ENCODE peak calls at places on chromosomes 16 and 17, in six cellular contexts. P is foreskin fibroblast, K is AG10803, M is dorsolateral prefrontal cortex, X is uterus, L is breast epithelium. A is an unnamed sample.

GRCh38 chr17:82238562-82239201 is 9.8 kb downstream of the SLC16A3 start:
- DNase-seq in P (no peak), K (peak; percentile 77), M (peak; percentile 73), X (peak; percentile 82), L (peak; percentile 89), A (peak; percentile 66)

GRCh38 chr16:2236362-2237075 is at the start of gene DNASE1L2:
- DNase-seq in P (no peak), K (no peak), M (no peak), X (no peak), L (no peak), A (no peak)

GRCh38 chr16:11354733-11355574 is 9.7 kb downstream of the RMI2 start:
- DNase-seq in P (peak; percentile 49), K (peak; percentile 40), M (no peak), X (peak; percentile 50), L (no peak), A (peak; percentile 76)

GRCh38 chr16:19382887-19383816 is 34.5 kb upstream of the TMC5 start:
- DNase-seq in P (no peak), K (no peak), M (no peak), X (no peak), L (no peak), A (no peak)

GRCh38 chr16:19014456-19014855 is 30.7 kb downstream of the TMC7 start:
- DNase-seq in P (no peak), K (peak; percentile 10), M (no peak), X (no peak), L (no peak), A (no peak)

GRCh38 chr16:72739577-72739976 is 308.4 kb downstream of the ZFHX3 start:
- DNase-seq in P (peak; percentile 26), K (peak; percentile 74), M (no peak), X (no peak), L (no peak), A (no peak)

GRCh38 chr16:30894540-30895368 is 877 bp upstream of the BCL7C start:
- DNase-seq in P (no peak), K (no peak), M (no peak), X (no peak), L (no peak), A (no peak)

GRCh38 chr17:69581061-69581955 is 166.8 kb downstream of the MAP2K6 start:
- DNase-seq in P (no peak), K (no peak), M (no peak), X (no peak), L (no peak), A (peak; percentile 75)

GRCh38 chr16:47921535-47921934 is 234.3 kb downstream of the ABCC12 start:
- DNase-seq in P (no peak), K (no peak), M (no peak), X (no peak), L (no peak), A (no peak)

GRCh38 chr17:75472119-75472518 is 15.7 kb downstream of the TMEM94 start:
- DNase-seq in P (no peak), K (no peak), M (peak; percentile 7), X (no peak), L (no peak), A (no peak)

GRCh38 chr17:386145-386876 is 33.7 kb upstream of the RPH3AL start:
- DNase-seq in P (no peak), K (peak; percentile 26), M (no peak), X (peak; percentile 74), L (peak; percentile 71), A (peak; percentile 59)

GRCh38 chr17:82216301-82217119 is 3.9 kb upstream of the CCDC57 start:
- DNase-seq in P (peak; percentile 81), K (peak; percentile 96), M (peak; percentile 65), X (peak; percentile 32), L (no peak), A (peak; percentile 74)

GRCh38 chr16:6929868-6930267 is 402.8 kb upstream of the RBFOX1 start:
- DNase-seq in P (no peak), K (no peak), M (no peak), X (no peak), L (no peak), A (no peak)

GRCh38 chr17:65750678-65751077 is 189.2 kb upstream of the AXIN2 start:
- DNase-seq in P (peak; percentile 97), K (peak; percentile 96), M (no peak), X (peak; percentile 68), L (no peak), A (no peak)

GRCh38 chr17:51036084-51036483 is 84.6 kb downstream of the SPAG9 start:
- DNase-seq in P (no peak), K (no peak), M (no peak), X (no peak), L (no peak), A (no peak)

GRCh38 chr16:49858200-49859129 is 2.6 kb upstream of the ZNF423 start:
- DNase-seq in P (peak; percentile 43), K (no peak), M (no peak), X (peak; percentile 77), L (no peak), A (peak; percentile 28)

GRCh38 chr17:70629902-70630301 is 460.6 kb downstream of the KCNJ2 start:
- DNase-seq in P (no peak), K (no peak), M (no peak), X (no peak), L (no peak), A (no peak)

GRCh38 chr17:68556551-68556950 is 44.3 kb downstream of the PRKAR1A start:
- DNase-seq in P (no peak), K (no peak), M (no peak), X (no peak), L (no peak), A (no peak)

GRCh38 chr17:67492251-67492740 is 115.2 kb downstream of the PITPNC1 start:
- DNase-seq in P (no peak), K (no peak), M (no peak), X (no peak), L (no peak), A (no peak)

GRCh38 chr17:45149037-45149668 is 878 bp downstream of the HEXIM1 start:
- DNase-seq in P (peak; percentile 80), K (peak; percentile 77), M (peak; percentile 76), X (peak; percentile 89), L (peak; percentile 90), A (peak; percentile 85)

GRCh38 chr17:1511756-1512321 is 4.6 kb downstream of the INPP5K start:
- DNase-seq in P (no peak), K (peak; percentile 76), M (no peak), X (no peak), L (no peak), A (no peak)

GRCh38 chr17:15999974-16000827 is 577 bp downstream of the TTC19 start:
- DNase-seq in P (peak; percentile 9), K (peak; percentile 17), M (no peak), X (peak; percentile 47), L (no peak), A (peak; percentile 68)

GRCh38 chr16:83900611-83901010 is 1.7 kb downstream of the MLYCD start:
- DNase-seq in P (no peak), K (no peak), M (no peak), X (no peak), L (no peak), A (no peak)

GRCh38 chr16:4691666-4692412 is 1.5 kb upstream of the NUDT16L1 start:
- DNase-seq in P (no peak), K (no peak), M (no peak), X (peak; percentile 22), L (no peak), A (no peak)

GRCh38 chr17:21353326-21354010 is 22.7 kb upstream of the KCNJ12 start:
- DNase-seq in P (no peak), K (peak; percentile 71), M (peak; percentile 8), X (no peak), L (peak; percentile 37), A (no peak)

GRCh38 chr17:52647411-52647810 is 488.9 kb upstream of the CA10 start:
- DNase-seq in P (no peak), K (no peak), M (no peak), X (no peak), L (no peak), A (no peak)

GRCh38 chr16:59042296-59042695 is 308.2 kb upstream of the GOT2 start:
- DNase-seq in P (no peak), K (no peak), M (no peak), X (no peak), L (no peak), A (no peak)

GRCh38 chr17:38729886-38730525 is at the start of gene CISD3:
- DNase-seq in P (peak; percentile 87), K (peak; percentile 83), M (peak; percentile 73), X (peak; percentile 86), L (peak; percentile 73), A (peak; percentile 92)

GRCh38 chr16:67865318-67865717 is 7.5 kb upstream of the EDC4 start:
- DNase-seq in P (no peak), K (peak; percentile 40), M (no peak), X (no peak), L (no peak), A (no peak)
- TF ChIP-seq CTCF in P (peak; percentile 39), K (peak; percentile 50), M (no peak), X (peak; percentile 20), L (no peak), A (peak; percentile 54)

GRCh38 chr17:42136654-42137051 is 14.0 kb downstream of the HSPB9 start:
- DNase-seq in P (no peak), K (no peak), M (no peak), X (no peak), L (no peak), A (no peak)
- H3K4me3 ChIP-seq in P (no peak overlapping the region), K (no peak overlapping the region), M (no peak overlapping the region), X (no peak overlapping the region), L (no peak overlapping the region), A (no peak overlapping the region)

GRCh38 chr17:7587831-7588230 is 2.1 kb downstream of the SOX15 start:
- DNase-seq in P (no peak), K (peak; percentile 23), M (no peak), X (peak; percentile 64), L (no peak), A (no peak)

GRCh38 chr17:7590743-7591142 is 849 bp upstream of the SOX15 start:
- DNase-seq in P (no peak), K (peak; percentile 36), M (no peak), X (no peak), L (no peak), A (no peak)

GRCh38 chr17:7589891-7590611 is at the start of gene SOX15:
- DNase-seq in P (no peak), K (no peak), M (no peak), X (no peak), L (no peak), A (no peak)

GRCh38 chr17:7588553-7589203 is 1.2 kb downstream of the SOX15 start:
- DNase-seq in P (no peak), K (no peak), M (no peak), X (peak; percentile 39), L (no peak), A (no peak)

DNA sequence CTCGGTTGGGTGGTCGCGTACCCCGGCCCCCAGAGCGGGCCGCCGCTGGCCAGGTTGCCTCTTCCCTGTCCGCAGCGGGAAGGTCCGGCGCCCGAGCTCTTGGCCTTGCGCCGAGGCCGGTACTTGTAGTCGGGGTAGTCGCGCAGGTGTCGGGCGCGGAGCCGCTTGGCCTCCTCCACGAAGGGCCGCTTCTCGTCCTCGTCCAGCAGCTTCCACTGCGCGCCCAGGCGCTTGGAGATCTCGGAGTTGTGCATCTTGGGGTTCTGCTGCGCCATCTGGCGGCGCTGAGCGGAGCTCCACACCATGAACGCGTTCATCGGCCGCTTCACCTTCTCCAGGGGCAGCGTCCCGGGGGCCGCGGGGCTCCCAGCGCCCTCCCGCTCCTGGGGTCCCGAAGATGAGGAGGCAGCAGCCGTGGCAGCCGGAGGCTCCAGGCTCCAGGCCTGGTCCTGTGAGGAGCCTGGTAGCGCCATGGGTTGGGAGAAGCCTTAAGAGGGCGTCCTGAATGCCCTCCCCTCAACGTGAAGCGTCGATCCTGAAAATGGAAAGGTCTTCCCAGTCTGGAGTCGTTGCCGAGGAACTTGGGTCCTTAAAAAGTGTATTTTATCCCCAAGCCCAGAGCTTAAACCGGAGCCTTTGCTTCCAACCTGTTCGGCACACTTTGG is 558 bp downstream of the SOX15 start:
- DNase-seq in P (peak; percentile 80), K (peak; percentile 83), M (peak; percentile 86), X (peak; percentile 88), L (peak; percentile 82), A (peak; percentile 66)
- TF ChIP-seq CTCF in P (peak; percentile 89), K (peak; percentile 79), M (peak; percentile 93), X (peak; percentile 91), L (peak; percentile 93), A (peak; percentile 86)

GRCh38 chr16:29680180-29680598 is 1.2 kb downstream of the QPRT start:
- DNase-seq in P (no peak), K (no peak), M (no peak), X (no peak), L (no peak), A (no peak)
- H3K4me3 ChIP-seq in P (peak overlapping the region; percentile 74), K (no peak overlapping the region), M (peak overlapping the region; percentile 60), X (peak overlapping the region; percentile 36), L (peak overlapping the region; percentile 45), A (peak overlapping the region; percentile 33)

A was measured in GM06990.